ENCODE peak calls at places on chromosomes 2 and 18, in eight cellular contexts. M, G, K, Z, S, V, O and Y are unnamed samples.

GRCh38 chr2:11990576-11990975 is 244.1 kb downstream of the LPIN1 start:
- DNase-seq in M (no peak), O (no peak), S (no peak), K (no peak), Z (no peak), V (no peak), G (no peak), Y (no peak)

GRCh38 chr2:34241905-34242740 is 643.0 kb upstream of the FAM98A start:
- DNase-seq in V (no peak), Z (no peak), K (no peak), O (no peak), M (no peak), G (no peak), S (no peak), Y (no peak)

GRCh38 chr2:239285071-239285931 is 115.5 kb downstream of the HDAC4 start:
- DNase-seq in V (no peak), Z (no peak), K (peak), G (peak), M (no peak), O (peak), S (no peak), Y (peak)

GRCh38 chr2:232282486-232282885 is 96.1 kb upstream of the ALPP start:
- DNase-seq in V (no peak), M (peak), O (no peak), S (no peak), Z (no peak), K (no peak), G (no peak), Y (no peak)

GRCh38 chr2:215737496-215737895 is 275.9 kb downstream of the MREG start:
- DNase-seq in K (no peak), V (no peak), G (no peak), M (no peak), S (no peak), O (no peak), Z (no peak), Y (no peak)

GRCh38 chr18:13574761-13575160 is 151.6 kb downstream of the FAM210A start:
- DNase-seq in K (no peak), S (no peak), Z (no peak), O (no peak), M (no peak), V (no peak), G (no peak), Y (no peak)

GRCh38 chr2:28155627-28156026 is 237.0 kb upstream of the FOSL2 start:
- DNase-seq in G (no peak), S (no peak), M (no peak), V (no peak), Z (no peak), K (no peak), O (no peak), Y (no peak)

GRCh38 chr18:33183136-33183535 is 257.4 kb downstream of the CCDC178 start:
- DNase-seq in S (no peak), M (no peak), G (no peak), O (no peak), V (no peak), Z (no peak), K (no peak), Y (no peak)

GRCh38 chr2:68756178-68756577 is 21.6 kb downstream of the ARHGAP25 start:
- DNase-seq in V (no peak), K (no peak), O (no peak), Z (no peak), M (no peak), G (no peak), S (peak), Y (no peak)

GRCh38 chr2:80061881-80062280 is 242.7 kb downstream of the LRRTM1 start:
- DNase-seq in Z (no peak), V (no peak), M (no peak), G (no peak), O (no peak), K (no peak), S (no peak), Y (no peak)